ENCODE peak calls at places on chromosomes 3 and 15, in six cellular contexts. One of them, this sample, is unnamed.

GRCh38 chr15:23411841-23412240 is 35.2 kb downstream of the GOLGA6L2 start:
- DNase-seq in AG09309: no peak
- DNase-seq in Panc1: no peak
- DNase-seq in uterus: no peak
- DNase-seq in colonic mucosa: no peak
- DNase-seq in HL-60: no peak
- DNase-seq in this sample: no peak

GRCh38 chr3:41997702-41998551 is 36.0 kb upstream of the ULK4 start:
- DNase-seq in colonic mucosa: no peak
- DNase-seq in HL-60: no peak
- DNase-seq in uterus: no peak
- DNase-seq in AG09309: no peak
- DNase-seq in Panc1: no peak
- DNase-seq in this sample: no peak

GRCh38 chr15:39936681-39937080 is 2.8 kb downstream of the EIF2AK4 start:
- DNase-seq in Panc1: no peak
- DNase-seq in HL-60: no peak
- DNase-seq in uterus: no peak
- DNase-seq in AG09309: no peak
- DNase-seq in colonic mucosa: no peak
- DNase-seq in this sample: no peak

GRCh38 chr3:190258634-190259033 is 63.6 kb downstream of the CLDN1 start:
- DNase-seq in AG09309: no peak
- DNase-seq in HL-60: no peak
- DNase-seq in Panc1: no peak
- DNase-seq in colonic mucosa: no peak
- DNase-seq in uterus: no peak
- DNase-seq in this sample: no peak

GRCh38 chr3:140351466-140351865 is 326.4 kb upstream of the TRIM42 start:
- DNase-seq in AG09309: no peak
- DNase-seq in uterus: no peak
- DNase-seq in HL-60: no peak
- DNase-seq in colonic mucosa: no peak
- DNase-seq in Panc1: no peak
- DNase-seq in this sample: no peak

GRCh38 chr3:157088506-157089454 is 71.2 kb downstream of the CCNL1 start:
- DNase-seq in AG09309: peak
- DNase-seq in Panc1: peak
- DNase-seq in colonic mucosa: peak
- DNase-seq in HL-60: peak
- DNase-seq in uterus: peak
- DNase-seq in this sample: peak

GRCh38 chr3:157832588-157832987 is 273.6 kb downstream of the SHOX2 start:
- DNase-seq in uterus: no peak
- DNase-seq in Panc1: no peak
- DNase-seq in colonic mucosa: no peak
- DNase-seq in AG09309: peak
- DNase-seq in HL-60: no peak
- DNase-seq in this sample: no peak

GRCh38 chr3:150391200-150391599 is 16.9 kb upstream of the TSC22D2 start:
- DNase-seq in AG09309: no peak
- DNase-seq in HL-60: no peak
- DNase-seq in Panc1: no peak
- DNase-seq in uterus: no peak
- DNase-seq in colonic mucosa: no peak
- DNase-seq in this sample: no peak

GRCh38 chr15:85854345-85855097 is 59.8 kb upstream of the KLHL25 start:
- DNase-seq in HL-60: no peak
- DNase-seq in uterus: peak
- DNase-seq in AG09309: peak
- DNase-seq in colonic mucosa: peak
- DNase-seq in Panc1: no peak
- DNase-seq in this sample: peak

GRCh38 chr15:56126409-56126808 is 117.3 kb downstream of the RFX7 start:
- DNase-seq in AG09309: no peak
- DNase-seq in uterus: no peak
- DNase-seq in colonic mucosa: no peak
- DNase-seq in Panc1: no peak
- DNase-seq in HL-60: no peak
- DNase-seq in this sample: no peak

GRCh38 chr3:39142067-39142466 is 11.3 kb downstream of the CSRNP1 start:
- DNase-seq in HL-60: no peak
- DNase-seq in colonic mucosa: peak
- DNase-seq in AG09309: no peak
- DNase-seq in Panc1: no peak
- DNase-seq in uterus: no peak
- DNase-seq in this sample: no peak

GRCh38 chr3:31481697-31482096 is 51.0 kb upstream of the STT3B start:
- DNase-seq in colonic mucosa: no peak
- DNase-seq in AG09309: no peak
- DNase-seq in uterus: no peak
- DNase-seq in HL-60: no peak
- DNase-seq in Panc1: no peak
- DNase-seq in this sample: peak

GRCh38 chr3:37221407-37221806 is 47.0 kb upstream of the LRRFIP2 start:
- DNase-seq in Panc1: no peak
- DNase-seq in HL-60: no peak
- DNase-seq in AG09309: no peak
- DNase-seq in uterus: no peak
- DNase-seq in colonic mucosa: no peak
- DNase-seq in this sample: no peak

GRCh38 chr15:67130673-67131601 is 65.5 kb downstream of the SMAD3 start:
- DNase-seq in AG09309: no peak
- DNase-seq in uterus: peak
- DNase-seq in HL-60: no peak
- DNase-seq in colonic mucosa: no peak
- DNase-seq in Panc1: no peak
- DNase-seq in this sample: no peak

GRCh38 chr3:31710123-31710841 is 177.6 kb downstream of the STT3B start:
- DNase-seq in Panc1: no peak
- DNase-seq in colonic mucosa: no peak
- DNase-seq in uterus: no peak
- DNase-seq in HL-60: no peak
- DNase-seq in AG09309: no peak
- DNase-seq in this sample: no peak

GRCh38 chr15:88866295-88866881 is 29.0 kb downstream of the HAPLN3 start:
- DNase-seq in uterus: no peak
- DNase-seq in HL-60: no peak
- DNase-seq in AG09309: no peak
- DNase-seq in Panc1: no peak
- DNase-seq in colonic mucosa: no peak
- DNase-seq in this sample: no peak

GRCh38 chr3:81352867-81353266 is 408.6 kb downstream of the GBE1 start:
- DNase-seq in colonic mucosa: peak
- DNase-seq in uterus: no peak
- DNase-seq in HL-60: no peak
- DNase-seq in Panc1: no peak
- DNase-seq in AG09309: no peak
- DNase-seq in this sample: peak

GRCh38 chr15:70490148-70490837 is 273.1 kb downstream of the UACA start:
- DNase-seq in colonic mucosa: no peak
- DNase-seq in HL-60: no peak
- DNase-seq in AG09309: no peak
- DNase-seq in uterus: no peak
- DNase-seq in Panc1: no peak
- DNase-seq in this sample: no peak

GRCh38 chr15:41944313-41944940 is 27.9 kb downstream of the EHD4 start:
- DNase-seq in HL-60: no peak
- DNase-seq in Panc1: no peak
- DNase-seq in uterus: peak
- DNase-seq in colonic mucosa: no peak
- DNase-seq in AG09309: peak
- DNase-seq in this sample: no peak

GRCh38 chr3:61897848-61898247 is 336.5 kb downstream of the PTPRG start:
- DNase-seq in uterus: no peak
- DNase-seq in colonic mucosa: no peak
- DNase-seq in AG09309: no peak
- DNase-seq in Panc1: no peak
- DNase-seq in HL-60: no peak
- DNase-seq in this sample: no peak

GRCh38 chr15:80789296-80789695 is 10.1 kb downstream of the CEMIP start:
- DNase-seq in Panc1: no peak
- DNase-seq in AG09309: peak
- DNase-seq in uterus: no peak
- DNase-seq in HL-60: no peak
- DNase-seq in colonic mucosa: no peak
- DNase-seq in this sample: no peak

GRCh38 chr3:71583569-71584215 is at the start of gene FOXP1:
- DNase-seq in Panc1: peak
- DNase-seq in AG09309: no peak
- DNase-seq in uterus: peak
- DNase-seq in colonic mucosa: peak
- DNase-seq in HL-60: peak
- DNase-seq in this sample: peak

GRCh38 chr3:5133689-5134088 is 11.6 kb downstream of the ARL8B start:
- DNase-seq in uterus: no peak
- DNase-seq in Panc1: no peak
- DNase-seq in HL-60: no peak
- DNase-seq in AG09309: no peak
- DNase-seq in colonic mucosa: no peak
- DNase-seq in this sample: no peak

GRCh38 chr3:11245276-11245675 is 26.9 kb upstream of the ATG7 start:
- DNase-seq in AG09309: no peak
- DNase-seq in Panc1: no peak
- DNase-seq in HL-60: no peak
- DNase-seq in uterus: no peak
- DNase-seq in colonic mucosa: no peak
- DNase-seq in this sample: no peak

DNA sequence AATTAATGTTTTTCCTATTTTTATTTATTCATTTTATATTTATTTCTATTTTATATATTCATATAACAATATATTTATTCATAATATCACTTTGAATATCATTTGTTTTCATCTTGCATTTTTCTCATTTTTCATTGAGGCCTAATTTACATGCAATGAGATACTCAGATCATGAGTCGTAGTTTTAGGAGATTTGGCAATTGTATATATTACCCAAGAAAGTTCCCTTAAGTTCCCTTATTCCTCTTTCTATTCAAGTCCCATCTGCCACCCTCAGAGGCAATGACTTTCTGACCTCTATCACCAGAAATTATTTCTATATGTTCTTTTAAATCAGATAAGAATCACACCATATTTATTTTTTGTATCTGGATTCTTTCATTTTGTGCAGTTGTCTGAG is 329.1 kb upstream of the TPRG1 start:
- DNase-seq in Panc1: no peak
- DNase-seq in colonic mucosa: no peak
- DNase-seq in AG09309: no peak
- DNase-seq in HL-60: peak
- DNase-seq in uterus: no peak
- DNase-seq in this sample: no peak
- H3K4me3 ChIP-seq in Panc1: no peak
- H3K4me3 ChIP-seq in colonic mucosa: no peak
- H3K4me3 ChIP-seq in AG09309: no peak
- H3K4me3 ChIP-seq in HL-60: no peak
- H3K4me3 ChIP-seq in uterus: no peak
- H3K4me3 ChIP-seq in this sample: no peak

GRCh38 chr3:32873491-32874130 is 55.8 kb downstream of the TRIM71 start:
- DNase-seq in Panc1: no peak
- DNase-seq in AG09309: no peak
- DNase-seq in HL-60: peak
- DNase-seq in colonic mucosa: no peak
- DNase-seq in uterus: no peak
- DNase-seq in this sample: no peak
- TF ChIP-seq CTCF in Panc1: no peak
- TF ChIP-seq CTCF in AG09309: no peak
- TF ChIP-seq CTCF in HL-60: no peak
- TF ChIP-seq CTCF in colonic mucosa: no peak
- TF ChIP-seq CTCF in uterus: no peak
- TF ChIP-seq CTCF in this sample: peak

GRCh38 chr3:169846458-169847193 is 23.1 kb downstream of the LRRC31 start:
- DNase-seq in uterus: no peak
- DNase-seq in colonic mucosa: no peak
- DNase-seq in AG09309: peak
- DNase-seq in HL-60: no peak
- DNase-seq in Panc1: no peak
- DNase-seq in this sample: no peak

GRCh38 chr3:169848741-169849140 is 21.0 kb downstream of the LRRC31 start:
- DNase-seq in colonic mucosa: no peak
- DNase-seq in uterus: no peak
- DNase-seq in HL-60: no peak
- DNase-seq in AG09309: no peak
- DNase-seq in Panc1: no peak
- DNase-seq in this sample: no peak

GRCh38 chr3:169850618-169851017 is 19.1 kb downstream of the LRRC31 start:
- DNase-seq in Panc1: no peak
- DNase-seq in uterus: no peak
- DNase-seq in HL-60: no peak
- DNase-seq in AG09309: no peak
- DNase-seq in colonic mucosa: no peak
- DNase-seq in this sample: no peak

DNA sequence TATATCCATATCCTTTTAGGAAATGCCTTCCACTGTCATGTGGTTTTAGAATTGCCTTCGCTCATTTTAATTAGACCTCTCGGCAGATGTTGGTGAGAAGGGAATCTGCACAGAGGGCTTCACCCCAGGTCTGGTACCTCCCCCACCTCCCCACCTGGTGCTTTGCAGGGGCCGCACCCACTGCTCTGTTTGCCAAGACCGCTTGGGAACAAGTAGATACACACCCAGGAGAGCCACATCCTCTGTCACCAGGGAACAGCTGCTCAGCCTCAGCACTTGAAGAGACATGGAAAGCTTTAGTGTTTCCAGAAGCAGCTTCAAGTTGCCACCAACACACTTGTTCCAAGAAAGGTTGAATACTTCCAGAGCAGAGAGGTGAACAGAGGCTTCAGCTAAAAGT is 21.8 kb downstream of the LRRC31 start:
- DNase-seq in Panc1: no peak
- DNase-seq in colonic mucosa: peak
- DNase-seq in uterus: no peak
- DNase-seq in HL-60: no peak
- DNase-seq in AG09309: no peak
- DNase-seq in this sample: no peak
- H3K4me3 ChIP-seq in Panc1: no peak
- H3K4me3 ChIP-seq in colonic mucosa: no peak
- H3K4me3 ChIP-seq in uterus: no peak
- H3K4me3 ChIP-seq in HL-60: no peak
- H3K4me3 ChIP-seq in AG09309: no peak
- H3K4me3 ChIP-seq in this sample: no peak

DNA sequence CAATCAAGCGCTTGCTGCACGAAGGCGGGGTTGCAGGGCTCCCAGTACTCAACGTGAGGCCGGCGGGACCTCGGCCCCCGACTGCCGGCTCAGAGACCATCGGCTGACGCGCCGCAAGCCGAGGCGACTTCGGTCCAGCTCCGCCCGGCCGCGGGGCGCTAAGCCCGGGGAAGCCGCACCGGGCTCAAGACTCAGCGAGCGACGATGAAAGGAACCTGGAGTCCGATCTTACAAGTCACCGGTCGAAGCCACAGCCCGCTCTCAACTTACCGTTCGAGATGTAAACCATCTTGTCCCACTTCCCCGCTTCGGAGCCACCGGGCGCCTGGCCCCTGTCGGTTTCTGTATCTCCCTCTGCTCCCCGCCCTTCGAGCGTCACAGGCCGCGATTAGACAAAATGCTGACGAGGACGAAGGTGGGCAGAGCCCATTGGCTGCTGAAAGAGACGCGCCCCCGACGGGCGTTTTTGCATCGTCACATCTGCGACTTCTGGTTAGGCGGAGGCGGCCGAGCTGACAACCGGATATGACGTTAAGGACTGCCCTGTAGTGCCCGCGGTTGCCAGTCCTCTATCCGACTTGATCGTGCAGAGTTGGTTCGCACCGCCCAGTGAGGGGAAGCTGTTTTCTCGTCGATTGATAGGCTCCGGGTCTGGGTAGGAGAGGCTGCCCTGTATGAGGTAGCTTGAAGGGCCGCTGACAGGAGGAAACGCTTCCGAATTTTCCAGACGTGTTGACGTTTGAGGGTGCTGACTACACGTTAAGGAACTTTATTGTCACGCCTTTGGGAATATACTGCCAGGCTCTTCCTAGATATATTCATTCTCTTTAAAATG is at the start of gene SELENOK:
- DNase-seq in Panc1: peak
- DNase-seq in AG09309: peak
- DNase-seq in uterus: peak
- DNase-seq in colonic mucosa: peak
- DNase-seq in HL-60: peak
- DNase-seq in this sample: peak
- TF ChIP-seq CTCF in Panc1: no peak
- TF ChIP-seq CTCF in AG09309: no peak
- TF ChIP-seq CTCF in uterus: no peak
- TF ChIP-seq CTCF in colonic mucosa: no peak
- TF ChIP-seq CTCF in HL-60: no peak
- TF ChIP-seq CTCF in this sample: no peak